ENCODE peak calls at places on chromosome 22, in five cellular contexts. S is fibroblast of pulmonary artery, B is lower lobe of right lung, G is MCF 10A, Q is transverse colon. L is an unnamed sample.

GRCh38 chr22:37501610-37502341 is 15.6 kb upstream of the MFNG start:
- DNase-seq in S (peak; percentile 94), Q (peak; percentile 92), G (peak; percentile 90), B (peak; percentile 70), L (no peak)

GRCh38 chr22:50320671-50321325 is 6.0 kb downstream of the DENND6B start:
- DNase-seq in B (no peak), G (no peak), Q (no peak), S (no peak), L (no peak)

GRCh38 chr22:17370766-17371181 is 1.5 kb downstream of the CECR2 start:
- DNase-seq in S (no peak), Q (no peak), G (no peak), B (no peak), L (no peak)

GRCh38 chr22:41687901-41688364 is 734 bp downstream of the SNU13 start:
- DNase-seq in B (peak; percentile 55), G (no peak), S (peak; percentile 26), Q (peak; percentile 35), L (no peak)

GRCh38 chr22:49582671-49583070 is 245.0 kb downstream of the BRD1 start:
- DNase-seq in Q (peak; percentile 1), S (no peak), B (peak; percentile 36), G (no peak), L (no peak)

GRCh38 chr22:39317756-39318506 is 1.5 kb downstream of the RPL3 start:
- DNase-seq in B (no peak), G (peak; percentile 49), S (peak; percentile 72), Q (no peak), L (no peak)

GRCh38 chr22:36884314-36885158 is 23.7 kb downstream of the NCF4 start:
- DNase-seq in S (peak; percentile 77), Q (no peak), B (no peak), G (no peak), L (no peak)

GRCh38 chr22:26608129-26608528 is 9.7 kb downstream of the CRYBB1 start:
- DNase-seq in S (no peak), G (no peak), Q (no peak), B (no peak), L (no peak)

GRCh38 chr22:44442856-44443595 is 55.0 kb downstream of the RTL6 start:
- DNase-seq in Q (no peak), G (no peak), S (no peak), B (no peak), L (no peak)

GRCh38 chr22:29205598-29206371 is at the start of gene EMID1:
- DNase-seq in Q (peak; percentile 47), B (peak; percentile 59), G (no peak), S (peak; percentile 16), L (no peak)

GRCh38 chr22:25193548-25193947 is 6.1 kb upstream of the CRYBB3 start:
- DNase-seq in G (no peak), S (no peak), Q (no peak), B (no peak), L (no peak)

GRCh38 chr22:47032956-47033647 is 270.7 kb downstream of the TBC1D22A start:
- DNase-seq in B (peak; percentile 53), G (peak; percentile 64), S (no peak), Q (peak; percentile 53), L (peak; percentile 32)

GRCh38 chr22:32880061-32880460 is 78.6 kb downstream of the TIMP3 start:
- DNase-seq in S (peak; percentile 67), G (no peak), B (no peak), Q (no peak), L (no peak)

GRCh38 chr22:29470159-29470855 is 9.7 kb upstream of the NEFH start:
- DNase-seq in S (peak; percentile 44), B (peak; percentile 76), G (peak; percentile 76), Q (peak; percentile 82), L (no peak)

GRCh38 chr22:42717197-42717967 is 3.3 kb downstream of the A4GALT start:
- DNase-seq in S (no peak), B (no peak), Q (no peak), G (peak; percentile 42), L (no peak)

GRCh38 chr22:37801946-37802309 is 5.8 kb upstream of the GCAT start:
- DNase-seq in B (no peak), S (no peak), G (no peak), Q (no peak), L (no peak)

GRCh38 chr22:26825960-26826359 is 168.6 kb downstream of the MIAT start:
- DNase-seq in G (no peak), S (no peak), Q (no peak), B (no peak), L (no peak)

GRCh38 chr22:42184852-42185251 is 54.2 kb upstream of the CYP2D6 start:
- DNase-seq in B (no peak), S (no peak), Q (no peak), G (no peak), L (no peak)

GRCh38 chr22:19974935-19975706 is 33.5 kb upstream of the TXNRD2 start:
- DNase-seq in Q (no peak), G (peak; percentile 65), S (no peak), B (no peak), L (no peak)
- TF ChIP-seq CTCF in Q (no peak), G (no peak), S (no peak), B (no peak), L (no peak)

GRCh38 chr22:22400099-22400498 is 108.4 kb downstream of the ZNF280B start:
- DNase-seq in Q (no peak), S (no peak), G (no peak), B (no peak), L (no peak)
- TF ChIP-seq CTCF in Q (no peak), S (no peak), G (no peak), B (no peak), L (no peak)

DNA sequence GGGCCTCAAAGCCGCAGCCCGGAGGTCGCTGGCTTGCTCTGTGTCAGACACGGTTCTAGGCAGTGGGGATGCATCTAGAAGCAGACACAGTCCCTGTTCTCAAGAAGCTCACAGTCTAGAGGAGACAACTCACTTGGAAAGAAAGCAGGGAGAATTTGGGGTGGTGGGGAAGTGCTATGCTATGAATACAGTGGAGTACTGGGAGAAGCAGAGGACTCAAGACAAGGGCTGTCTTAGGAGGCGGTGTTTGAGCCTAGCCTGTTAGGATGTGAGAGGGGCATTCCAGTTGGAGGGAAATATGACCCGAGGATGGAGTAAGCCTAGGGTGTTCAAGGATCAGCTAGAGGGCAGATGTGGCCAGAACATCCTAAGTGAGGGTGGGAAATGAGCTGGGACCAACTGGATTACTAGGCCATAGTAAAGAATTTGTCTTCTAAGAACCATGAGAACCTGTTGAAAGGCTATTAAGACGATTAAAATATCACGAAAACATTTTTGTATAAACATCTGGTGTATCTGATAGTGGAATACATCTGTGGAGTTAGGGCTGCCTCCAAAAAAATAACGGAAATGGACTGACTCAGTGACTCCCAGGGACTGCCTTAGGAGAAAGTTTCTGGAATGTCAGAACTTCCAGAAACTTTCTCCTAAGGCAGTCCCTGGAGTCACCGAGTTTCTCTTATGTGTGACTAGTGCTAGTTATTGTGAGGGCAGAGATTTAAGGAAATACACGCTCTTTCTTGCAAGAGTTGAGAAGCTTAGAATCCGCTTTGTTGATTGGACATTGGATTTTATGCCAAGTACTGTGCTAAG is 1.1 kb upstream of the PITPNB start:
- DNase-seq in Q (no peak), B (no peak), S (peak; percentile 65), G (peak; percentile 84), L (no peak)
- TF ChIP-seq CTCF in Q (no peak), B (no peak), S (no peak), G (no peak), L (peak; percentile 35)

DNA sequence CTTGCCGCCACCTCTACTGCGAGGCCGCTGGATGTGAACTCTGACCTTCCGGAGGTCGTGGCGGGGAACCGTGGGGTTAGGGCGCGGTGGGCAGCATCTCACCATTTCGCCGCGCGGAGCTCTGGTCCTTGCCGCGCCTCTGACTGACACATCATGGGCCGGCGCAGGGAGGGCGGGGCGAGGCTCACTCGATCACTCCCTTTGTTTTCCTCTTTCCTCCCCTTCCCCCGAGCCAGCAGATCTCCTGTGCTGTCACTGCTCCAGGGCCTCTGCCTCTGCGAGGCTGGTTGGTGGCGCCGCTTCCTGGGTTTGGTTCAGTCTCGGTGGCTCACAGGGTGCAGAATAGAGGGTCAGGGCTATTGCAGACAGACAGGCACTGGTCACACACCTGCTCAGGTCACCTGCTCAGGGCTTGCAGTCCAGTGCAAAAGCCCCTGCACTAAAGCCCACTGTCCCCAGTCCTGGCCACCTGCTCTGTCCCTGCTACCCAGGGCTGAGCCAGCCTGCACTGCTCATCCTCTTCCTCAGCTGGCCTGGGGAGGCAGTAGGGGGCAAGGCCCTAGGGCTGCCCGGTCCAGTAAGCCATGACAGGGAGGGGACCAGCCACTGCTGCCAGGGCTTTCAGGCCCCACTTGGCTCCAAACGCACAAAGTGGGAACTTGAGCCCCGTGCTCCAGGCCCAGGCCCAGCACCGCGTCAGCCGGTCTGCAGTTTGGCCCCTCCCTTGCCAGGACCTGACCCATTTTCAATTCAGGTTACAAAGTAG is 36.2 kb downstream of the PISD start:
- DNase-seq in G (no peak), Q (peak; percentile 33), S (peak; percentile 58), B (no peak), L (no peak)
- TF ChIP-seq CTCF in G (no peak), Q (no peak), S (no peak), B (no peak), L (no peak)

DNA sequence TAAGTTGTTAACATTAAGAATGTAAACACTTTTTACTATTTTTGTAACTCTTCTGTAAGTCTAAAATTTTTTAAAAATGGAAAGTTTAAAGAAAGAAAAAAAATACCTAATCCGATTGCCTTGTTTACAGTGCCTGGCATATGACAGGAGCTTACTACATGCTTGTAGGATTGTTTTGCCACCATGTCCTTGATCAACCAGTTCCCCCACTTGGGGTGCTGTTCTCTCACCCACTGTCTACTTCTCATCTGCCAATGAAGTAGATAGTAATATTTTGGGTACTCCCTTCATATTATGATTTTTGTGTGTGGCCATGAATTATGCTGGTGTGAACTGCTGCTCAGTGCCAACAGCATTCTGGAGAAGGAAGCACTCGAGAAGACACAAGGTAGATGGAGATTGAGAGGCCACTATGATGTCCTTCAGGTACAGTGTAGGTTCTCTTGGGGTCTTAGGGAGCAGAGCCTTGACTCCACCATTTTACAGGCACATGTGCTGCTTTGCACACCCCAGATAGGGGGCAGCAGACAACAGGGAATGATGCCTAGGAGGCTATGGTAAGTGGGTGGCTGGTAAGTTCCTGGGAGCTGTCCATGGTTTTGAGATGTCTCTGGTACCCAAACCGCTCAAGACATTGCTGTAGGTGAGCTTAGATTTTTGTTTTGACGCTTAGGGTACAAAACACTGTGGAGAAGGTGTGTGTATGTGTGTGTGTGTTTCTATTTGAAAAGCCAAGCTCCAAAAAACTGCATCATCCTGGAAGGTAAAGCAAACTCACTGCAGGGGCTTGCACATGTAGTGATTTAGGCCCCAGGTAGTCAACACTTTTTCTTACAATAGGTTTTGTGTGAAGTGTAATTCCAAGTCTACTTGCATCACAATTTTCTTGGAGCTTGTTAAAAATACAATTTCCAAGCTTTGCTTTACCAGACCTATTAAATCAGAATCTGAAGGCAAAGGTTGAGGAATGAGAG is 494.5 kb upstream of the LARGE1 start:
- DNase-seq in G (no peak), S (peak; percentile 1), Q (peak; percentile 43), B (no peak), L (no peak)
- TF ChIP-seq CTCF in G (no peak), S (no peak), Q (peak; percentile 58), B (peak; percentile 34), L (peak; percentile 83)